ENCODE peak calls at places on chromosomes 11 and 22, in seven cellular contexts. One of them, this sample, is unnamed.

GRCh38 chr11:66906077-66906929 is 49.4 kb downstream of the LRFN4 start:
- DNase-seq in left lung: no peak
- DNase-seq in upper lobe of right lung: no peak
- DNase-seq in effector memory CD4-positive, alpha-beta T cell: no peak
- DNase-seq in CD4-positive, CD25-positive, alpha-beta regulatory T cell: no peak
- DNase-seq in right cardiac atrium: peak; percentile 36
- DNase-seq in fibroblast of pulmonary artery: peak; percentile 29
- DNase-seq in this sample: no peak

GRCh38 chr11:9760180-9760550 is 96.3 kb downstream of the SWAP70 start:
- DNase-seq in left lung: peak; percentile 80
- DNase-seq in upper lobe of right lung: peak; percentile 73
- DNase-seq in effector memory CD4-positive, alpha-beta T cell: no peak
- DNase-seq in CD4-positive, CD25-positive, alpha-beta regulatory T cell: no peak
- DNase-seq in right cardiac atrium: peak; percentile 95
- DNase-seq in fibroblast of pulmonary artery: peak; percentile 93
- DNase-seq in this sample: peak; percentile 65

GRCh38 chr11:19405966-19406365 is 165.2 kb upstream of the E2F8 start:
- DNase-seq in left lung: no peak
- DNase-seq in upper lobe of right lung: no peak
- DNase-seq in effector memory CD4-positive, alpha-beta T cell: no peak
- DNase-seq in CD4-positive, CD25-positive, alpha-beta regulatory T cell: no peak
- DNase-seq in right cardiac atrium: no peak
- DNase-seq in fibroblast of pulmonary artery: no peak
- DNase-seq in this sample: no peak

GRCh38 chr22:35742342-35743100 is 24.8 kb downstream of the APOL5 start:
- DNase-seq in left lung: no peak
- DNase-seq in upper lobe of right lung: no peak
- DNase-seq in effector memory CD4-positive, alpha-beta T cell: no peak
- DNase-seq in CD4-positive, CD25-positive, alpha-beta regulatory T cell: no peak
- DNase-seq in right cardiac atrium: no peak
- DNase-seq in fibroblast of pulmonary artery: peak; percentile 68
- DNase-seq in this sample: no peak

GRCh38 chr11:94133752-94134151 is 5.1 kb downstream of the PANX1 start:
- DNase-seq in left lung: no peak
- DNase-seq in upper lobe of right lung: no peak
- DNase-seq in effector memory CD4-positive, alpha-beta T cell: no peak
- DNase-seq in CD4-positive, CD25-positive, alpha-beta regulatory T cell: no peak
- DNase-seq in right cardiac atrium: no peak
- DNase-seq in fibroblast of pulmonary artery: no peak
- DNase-seq in this sample: no peak

GRCh38 chr22:27105142-27106025 is 448.0 kb downstream of the MIAT start:
- DNase-seq in left lung: peak; percentile 58
- DNase-seq in upper lobe of right lung: no peak
- DNase-seq in effector memory CD4-positive, alpha-beta T cell: no peak
- DNase-seq in CD4-positive, CD25-positive, alpha-beta regulatory T cell: no peak
- DNase-seq in right cardiac atrium: peak; percentile 86
- DNase-seq in fibroblast of pulmonary artery: peak; percentile 92
- DNase-seq in this sample: no peak

GRCh38 chr11:1771700-1772099 is 8.0 kb upstream of the CTSD start:
- DNase-seq in left lung: peak; percentile 78
- DNase-seq in upper lobe of right lung: peak; percentile 73
- DNase-seq in effector memory CD4-positive, alpha-beta T cell: no peak
- DNase-seq in CD4-positive, CD25-positive, alpha-beta regulatory T cell: no peak
- DNase-seq in right cardiac atrium: peak; percentile 35
- DNase-seq in fibroblast of pulmonary artery: peak; percentile 88
- DNase-seq in this sample: peak; percentile 70

GRCh38 chr22:26903030-26903856 is 245.9 kb downstream of the MIAT start:
- DNase-seq in left lung: no peak
- DNase-seq in upper lobe of right lung: no peak
- DNase-seq in effector memory CD4-positive, alpha-beta T cell: no peak
- DNase-seq in CD4-positive, CD25-positive, alpha-beta regulatory T cell: no peak
- DNase-seq in right cardiac atrium: no peak
- DNase-seq in fibroblast of pulmonary artery: no peak
- DNase-seq in this sample: no peak

GRCh38 chr11:94786264-94787126 is 18.3 kb downstream of the AMOTL1 start:
- DNase-seq in left lung: no peak
- DNase-seq in upper lobe of right lung: no peak
- DNase-seq in effector memory CD4-positive, alpha-beta T cell: no peak
- DNase-seq in CD4-positive, CD25-positive, alpha-beta regulatory T cell: peak; percentile 39
- DNase-seq in right cardiac atrium: no peak
- DNase-seq in fibroblast of pulmonary artery: peak; percentile 75
- DNase-seq in this sample: no peak

GRCh38 chr11:1827931-1828330 is 6.9 kb upstream of the SYT8 start:
- DNase-seq in left lung: no peak
- DNase-seq in upper lobe of right lung: no peak
- DNase-seq in effector memory CD4-positive, alpha-beta T cell: no peak
- DNase-seq in CD4-positive, CD25-positive, alpha-beta regulatory T cell: no peak
- DNase-seq in right cardiac atrium: no peak
- DNase-seq in fibroblast of pulmonary artery: no peak
- DNase-seq in this sample: peak; percentile 36

GRCh38 chr11:67666303-67666645 is 8.1 kb downstream of the ALDH3B2 start:
- DNase-seq in left lung: no peak
- DNase-seq in upper lobe of right lung: no peak
- DNase-seq in effector memory CD4-positive, alpha-beta T cell: no peak
- DNase-seq in CD4-positive, CD25-positive, alpha-beta regulatory T cell: no peak
- DNase-seq in right cardiac atrium: no peak
- DNase-seq in fibroblast of pulmonary artery: no peak
- DNase-seq in this sample: no peak

GRCh38 chr11:44112083-44112865 is 16.8 kb downstream of the EXT2 start:
- DNase-seq in left lung: no peak
- DNase-seq in upper lobe of right lung: no peak
- DNase-seq in effector memory CD4-positive, alpha-beta T cell: no peak
- DNase-seq in CD4-positive, CD25-positive, alpha-beta regulatory T cell: no peak
- DNase-seq in right cardiac atrium: peak; percentile 52
- DNase-seq in fibroblast of pulmonary artery: peak; percentile 53
- DNase-seq in this sample: no peak

GRCh38 chr11:106395716-106396349 is 318.4 kb downstream of the AASDHPPT start:
- DNase-seq in left lung: no peak
- DNase-seq in upper lobe of right lung: no peak
- DNase-seq in effector memory CD4-positive, alpha-beta T cell: no peak
- DNase-seq in CD4-positive, CD25-positive, alpha-beta regulatory T cell: no peak
- DNase-seq in right cardiac atrium: no peak
- DNase-seq in fibroblast of pulmonary artery: no peak
- DNase-seq in this sample: no peak

GRCh38 chr22:17074648-17075002 is 10.2 kb upstream of the IL17RA start:
- DNase-seq in left lung: no peak
- DNase-seq in upper lobe of right lung: no peak
- DNase-seq in effector memory CD4-positive, alpha-beta T cell: no peak
- DNase-seq in CD4-positive, CD25-positive, alpha-beta regulatory T cell: no peak
- DNase-seq in right cardiac atrium: no peak
- DNase-seq in fibroblast of pulmonary artery: no peak
- DNase-seq in this sample: no peak

GRCh38 chr22:29114392-29114791 is 41.6 kb downstream of the KREMEN1 start:
- DNase-seq in left lung: no peak
- DNase-seq in upper lobe of right lung: no peak
- DNase-seq in effector memory CD4-positive, alpha-beta T cell: no peak
- DNase-seq in CD4-positive, CD25-positive, alpha-beta regulatory T cell: no peak
- DNase-seq in right cardiac atrium: no peak
- DNase-seq in fibroblast of pulmonary artery: no peak
- DNase-seq in this sample: no peak

GRCh38 chr11:84398017-84398626 is 1112.0 kb upstream of the CCDC90B start:
- DNase-seq in left lung: no peak
- DNase-seq in upper lobe of right lung: no peak
- DNase-seq in effector memory CD4-positive, alpha-beta T cell: no peak
- DNase-seq in CD4-positive, CD25-positive, alpha-beta regulatory T cell: no peak
- DNase-seq in right cardiac atrium: no peak
- DNase-seq in fibroblast of pulmonary artery: peak; percentile 66
- DNase-seq in this sample: no peak

GRCh38 chr11:129998905-129999304 is 3.7 kb downstream of the PRDM10 start:
- DNase-seq in left lung: no peak
- DNase-seq in upper lobe of right lung: no peak
- DNase-seq in effector memory CD4-positive, alpha-beta T cell: no peak
- DNase-seq in CD4-positive, CD25-positive, alpha-beta regulatory T cell: no peak
- DNase-seq in right cardiac atrium: no peak
- DNase-seq in fibroblast of pulmonary artery: no peak
- DNase-seq in this sample: no peak

GRCh38 chr11:94706211-94706610 is 61.9 kb upstream of the AMOTL1 start:
- DNase-seq in left lung: no peak
- DNase-seq in upper lobe of right lung: no peak
- DNase-seq in effector memory CD4-positive, alpha-beta T cell: no peak
- DNase-seq in CD4-positive, CD25-positive, alpha-beta regulatory T cell: no peak
- DNase-seq in right cardiac atrium: no peak
- DNase-seq in fibroblast of pulmonary artery: no peak
- DNase-seq in this sample: no peak

GRCh38 chr11:67266424-67267187 is at the start of gene GRK2:
- DNase-seq in left lung: peak; percentile 42
- DNase-seq in upper lobe of right lung: peak; percentile 82
- DNase-seq in effector memory CD4-positive, alpha-beta T cell: no peak
- DNase-seq in CD4-positive, CD25-positive, alpha-beta regulatory T cell: peak; percentile 42
- DNase-seq in right cardiac atrium: peak; percentile 47
- DNase-seq in fibroblast of pulmonary artery: peak; percentile 41
- DNase-seq in this sample: peak; percentile 75

DNA sequence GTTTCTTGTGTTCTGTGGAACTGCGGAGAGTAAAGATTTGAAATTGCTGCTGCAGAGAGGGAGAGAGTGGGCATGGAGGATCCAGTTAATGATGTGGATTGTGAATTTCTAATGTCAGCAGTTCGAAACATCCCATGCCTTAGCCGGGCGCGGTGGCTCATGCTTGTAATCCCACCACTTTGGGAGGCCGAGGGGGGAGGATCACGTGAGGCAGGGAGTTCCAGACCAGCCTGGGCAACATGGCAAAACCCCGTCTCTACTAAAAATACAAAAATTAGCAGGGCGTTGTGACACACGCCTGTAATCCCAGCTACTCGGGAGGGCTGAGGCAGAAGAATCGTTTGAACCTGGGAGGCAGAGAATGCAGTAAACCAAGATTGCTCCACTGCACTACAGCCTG is 1.1 kb upstream of the CAVIN3 start:
- DNase-seq in left lung: no peak
- DNase-seq in upper lobe of right lung: no peak
- DNase-seq in effector memory CD4-positive, alpha-beta T cell: no peak
- DNase-seq in CD4-positive, CD25-positive, alpha-beta regulatory T cell: no peak
- DNase-seq in right cardiac atrium: peak; percentile 16
- DNase-seq in fibroblast of pulmonary artery: no peak
- DNase-seq in this sample: no peak
- H3K4me3 ChIP-seq in left lung: no peak overlapping the region
- H3K4me3 ChIP-seq in upper lobe of right lung: peak overlapping the region; percentile 73
- H3K4me3 ChIP-seq in effector memory CD4-positive, alpha-beta T cell: no peak overlapping the region
- H3K4me3 ChIP-seq in CD4-positive, CD25-positive, alpha-beta regulatory T cell: peak overlapping the region; percentile 11
- H3K4me3 ChIP-seq in right cardiac atrium: peak overlapping the region; percentile 15
- H3K4me3 ChIP-seq in fibroblast of pulmonary artery: no peak overlapping the region
- H3K4me3 ChIP-seq in this sample: peak overlapping the region; percentile 76

GRCh38 chr11:121368504-121368903 is 75.9 kb downstream of the SC5D start:
- DNase-seq in left lung: no peak
- DNase-seq in upper lobe of right lung: no peak
- DNase-seq in effector memory CD4-positive, alpha-beta T cell: no peak
- DNase-seq in CD4-positive, CD25-positive, alpha-beta regulatory T cell: no peak
- DNase-seq in right cardiac atrium: no peak
- DNase-seq in fibroblast of pulmonary artery: no peak
- DNase-seq in this sample: no peak

GRCh38 chr11:121365304-121365703 is 72.7 kb downstream of the SC5D start:
- DNase-seq in left lung: no peak
- DNase-seq in upper lobe of right lung: no peak
- DNase-seq in effector memory CD4-positive, alpha-beta T cell: no peak
- DNase-seq in CD4-positive, CD25-positive, alpha-beta regulatory T cell: no peak
- DNase-seq in right cardiac atrium: no peak
- DNase-seq in fibroblast of pulmonary artery: no peak
- DNase-seq in this sample: no peak

GRCh38 chr11:121366038-121366437 is 73.5 kb downstream of the SC5D start:
- DNase-seq in left lung: no peak
- DNase-seq in upper lobe of right lung: no peak
- DNase-seq in effector memory CD4-positive, alpha-beta T cell: no peak
- DNase-seq in CD4-positive, CD25-positive, alpha-beta regulatory T cell: no peak
- DNase-seq in right cardiac atrium: no peak
- DNase-seq in fibroblast of pulmonary artery: no peak
- DNase-seq in this sample: no peak

GRCh38 chr11:121367434-121367833 is 74.9 kb downstream of the SC5D start:
- DNase-seq in left lung: no peak
- DNase-seq in upper lobe of right lung: no peak
- DNase-seq in effector memory CD4-positive, alpha-beta T cell: no peak
- DNase-seq in CD4-positive, CD25-positive, alpha-beta regulatory T cell: peak; percentile 40
- DNase-seq in right cardiac atrium: no peak
- DNase-seq in fibroblast of pulmonary artery: peak; percentile 8
- DNase-seq in this sample: no peak

GRCh38 chr11:121366970-121367369 is 74.4 kb downstream of the SC5D start:
- DNase-seq in left lung: no peak
- DNase-seq in upper lobe of right lung: no peak
- DNase-seq in effector memory CD4-positive, alpha-beta T cell: no peak
- DNase-seq in CD4-positive, CD25-positive, alpha-beta regulatory T cell: no peak
- DNase-seq in right cardiac atrium: no peak
- DNase-seq in fibroblast of pulmonary artery: no peak
- DNase-seq in this sample: no peak
- H3K4me3 ChIP-seq in left lung: no peak overlapping the region
- H3K4me3 ChIP-seq in upper lobe of right lung: no peak overlapping the region
- H3K4me3 ChIP-seq in effector memory CD4-positive, alpha-beta T cell: peak overlapping the region; percentile 27
- H3K4me3 ChIP-seq in CD4-positive, CD25-positive, alpha-beta regulatory T cell: peak overlapping the region; percentile 69
- H3K4me3 ChIP-seq in right cardiac atrium: no peak overlapping the region
- H3K4me3 ChIP-seq in fibroblast of pulmonary artery: no peak overlapping the region
- H3K4me3 ChIP-seq in this sample: no peak overlapping the region

DNA sequence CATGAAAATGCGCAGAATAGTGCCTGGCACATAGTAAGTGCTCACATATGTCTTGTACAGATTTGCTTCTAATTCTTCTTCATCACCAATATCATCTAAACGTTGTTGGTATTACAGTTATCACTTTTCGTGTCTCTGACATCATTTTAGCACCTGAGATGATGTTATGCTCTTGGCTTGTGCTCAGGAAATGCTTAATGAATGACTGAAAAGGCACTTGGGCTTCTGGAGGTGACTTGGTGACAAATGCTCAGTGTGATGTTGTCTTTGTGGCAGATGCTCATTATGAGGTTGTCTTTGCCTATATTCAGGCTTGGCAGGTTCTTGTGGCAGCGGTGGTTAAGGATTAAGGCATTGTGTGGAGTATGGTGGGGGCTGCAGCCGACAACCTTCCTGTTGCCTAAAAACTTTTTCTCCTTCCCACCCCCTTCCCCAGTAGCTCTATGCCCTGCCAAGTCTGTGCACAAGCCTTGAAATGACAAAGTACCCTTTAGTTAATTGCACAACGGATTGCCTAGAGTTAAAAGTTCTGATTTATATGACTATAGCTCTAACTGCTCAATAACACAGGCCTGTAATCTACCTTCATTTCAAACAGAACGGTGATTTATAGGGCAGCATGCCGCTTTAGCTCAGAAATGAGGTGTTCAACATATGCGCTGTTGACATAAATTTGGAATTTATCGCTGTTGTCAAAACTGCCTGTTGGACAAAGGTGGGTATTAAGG is 82.5 kb downstream of the ZBTB16 start:
- DNase-seq in left lung: no peak
- DNase-seq in upper lobe of right lung: no peak
- DNase-seq in effector memory CD4-positive, alpha-beta T cell: no peak
- DNase-seq in CD4-positive, CD25-positive, alpha-beta regulatory T cell: no peak
- DNase-seq in right cardiac atrium: no peak
- DNase-seq in fibroblast of pulmonary artery: no peak
- DNase-seq in this sample: no peak
- H3K4me3 ChIP-seq in left lung: no peak overlapping the region
- H3K4me3 ChIP-seq in upper lobe of right lung: no peak overlapping the region
- H3K4me3 ChIP-seq in effector memory CD4-positive, alpha-beta T cell: no peak overlapping the region
- H3K4me3 ChIP-seq in CD4-positive, CD25-positive, alpha-beta regulatory T cell: no peak overlapping the region
- H3K4me3 ChIP-seq in right cardiac atrium: no peak overlapping the region
- H3K4me3 ChIP-seq in fibroblast of pulmonary artery: no peak overlapping the region
- H3K4me3 ChIP-seq in this sample: no peak overlapping the region

DNA sequence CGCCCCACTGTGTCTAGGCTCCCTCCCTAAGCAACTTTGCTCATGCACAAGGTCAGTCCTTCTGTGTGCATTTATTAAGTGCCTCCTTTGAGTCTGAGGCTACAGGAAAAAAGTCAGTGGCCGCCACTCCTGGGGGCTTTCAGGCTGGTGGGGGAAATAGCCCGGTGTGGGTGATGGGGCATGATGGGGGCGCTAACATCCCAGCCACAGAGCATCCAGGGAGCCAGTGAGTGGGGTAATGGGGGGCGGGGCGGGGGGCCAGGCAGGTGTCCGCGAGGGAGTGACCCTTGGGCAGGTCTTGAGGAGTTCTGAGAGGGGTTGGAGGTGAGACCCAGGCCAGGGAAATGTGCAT is 10.0 kb upstream of the EHD1 start:
- DNase-seq in left lung: no peak
- DNase-seq in upper lobe of right lung: no peak
- DNase-seq in effector memory CD4-positive, alpha-beta T cell: no peak
- DNase-seq in CD4-positive, CD25-positive, alpha-beta regulatory T cell: no peak
- DNase-seq in right cardiac atrium: no peak
- DNase-seq in fibroblast of pulmonary artery: no peak
- DNase-seq in this sample: no peak
- H3K4me3 ChIP-seq in left lung: no peak overlapping the region
- H3K4me3 ChIP-seq in upper lobe of right lung: peak overlapping the region; percentile 22
- H3K4me3 ChIP-seq in effector memory CD4-positive, alpha-beta T cell: peak overlapping the region; percentile 24
- H3K4me3 ChIP-seq in CD4-positive, CD25-positive, alpha-beta regulatory T cell: no peak overlapping the region
- H3K4me3 ChIP-seq in right cardiac atrium: no peak overlapping the region
- H3K4me3 ChIP-seq in fibroblast of pulmonary artery: no peak overlapping the region
- H3K4me3 ChIP-seq in this sample: peak overlapping the region; percentile 25